ENCODE peak calls at places on chromosomes 16 and 17, in ten cellular contexts. W is sigmoid colon, Q is transverse colon, V is A549, C is stomach, H is GM12878, G is suprapubic skin, B is tibial nerve, M is K562, I is esophagus muscularis mucosa. D is an unnamed sample.

GRCh38 chr16:47057631-47057996 is 84.1 kb upstream of the DNAJA2 start:
- DNase-seq in W (peak; percentile 9), Q (no peak), V (no peak), C (no peak), H (no peak), G (peak; percentile 11), B (no peak), M (no peak), I (no peak), D (peak; percentile 8)

GRCh38 chr16:15518412-15519351 is 84.3 kb downstream of the BMERB1 start:
- DNase-seq in W (peak; percentile 72), Q (no peak), V (peak; percentile 88), C (no peak), H (no peak), G (no peak), B (peak; percentile 22), M (no peak), I (peak; percentile 95), D (peak; percentile 71)

GRCh38 chr16:919658-920631 is 50.8 kb downstream of the LMF1 start:
- DNase-seq in W (peak; percentile 77), Q (no peak), V (no peak), C (no peak), H (no peak), G (no peak), B (no peak), M (no peak), I (no peak), D (no peak)

GRCh38 chr17:55451203-55451641 is 29.6 kb upstream of the MMD start:
- DNase-seq in W (no peak), Q (no peak), V (peak; percentile 81), C (no peak), H (no peak), G (no peak), B (no peak), M (peak; percentile 81), I (no peak), D (no peak)

GRCh38 chr16:894136-894535 is 76.6 kb downstream of the LMF1 start:
- DNase-seq in W (no peak), Q (no peak), V (no peak), C (no peak), H (no peak), G (peak; percentile 78), B (no peak), M (no peak), I (no peak), D (no peak)

GRCh38 chr16:31135535-31136286 is at the start of gene PRSS8:
- DNase-seq in W (no peak), Q (peak; percentile 94), V (no peak), C (peak; percentile 96), H (no peak), G (no peak), B (no peak), M (peak; percentile 82), I (no peak), D (no peak)

GRCh38 chr16:58299757-58300349 is 5.0 kb upstream of the PRSS54 start:
- DNase-seq in W (no peak), Q (peak; percentile 22), V (peak; percentile 12), C (peak; percentile 32), H (no peak), G (no peak), B (no peak), M (peak; percentile 48), I (no peak), D (no peak)

GRCh38 chr16:81551141-81551808 is 106.7 kb downstream of the CMIP start:
- DNase-seq in W (no peak), Q (no peak), V (no peak), C (no peak), H (peak; percentile 9), G (no peak), B (no peak), M (peak; percentile 38), I (no peak), D (no peak)

GRCh38 chr17:17391575-17392370 is 85.0 kb upstream of the MED9 start:
- DNase-seq in W (no peak), Q (peak; percentile 42), V (peak; percentile 51), C (no peak), H (peak; percentile 37), G (no peak), B (no peak), M (no peak), I (no peak), D (no peak)

GRCh38 chr16:4957720-4958509 is at the start of gene SEC14L5:
- DNase-seq in W (peak; percentile 98), Q (peak; percentile 98), V (peak; percentile 99), C (peak; percentile 99), H (peak; percentile 55), G (peak; percentile 98), B (peak; percentile 98), M (peak; percentile 100), I (peak; percentile 99), D (peak; percentile 99)
- TF ChIP-seq POLR2A in W (no peak), Q (peak; percentile 88), V (no peak), C (no peak), H (no peak), G (no peak), B (peak; percentile 49), M (no peak), I (no peak), D (no peak)

GRCh38 chr17:45675012-45675411 is 109.1 kb upstream of the CRHR1 start:
- DNase-seq in W (no peak), Q (no peak), V (no peak), C (no peak), H (no peak), G (no peak), B (no peak), M (no peak), I (no peak), D (no peak)

GRCh38 chr17:45676695-45677094 is 107.4 kb upstream of the CRHR1 start:
- DNase-seq in W (no peak), Q (no peak), V (no peak), C (no peak), H (no peak), G (no peak), B (no peak), M (no peak), I (no peak), D (no peak)

GRCh38 chr17:45672792-45673191 is 111.3 kb upstream of the CRHR1 start:
- DNase-seq in W (no peak), Q (no peak), V (no peak), C (no peak), H (no peak), G (no peak), B (no peak), M (no peak), I (no peak), D (no peak)

GRCh38 chr17:45677770-45678169 is 106.3 kb upstream of the CRHR1 start:
- DNase-seq in W (no peak), Q (no peak), V (peak; percentile 29), C (no peak), H (no peak), G (no peak), B (no peak), M (no peak), I (no peak), D (no peak)

GRCh38 chr17:45675892-45676291 is 108.2 kb upstream of the CRHR1 start:
- DNase-seq in W (no peak), Q (no peak), V (no peak), C (no peak), H (no peak), G (no peak), B (no peak), M (no peak), I (no peak), D (no peak)
- TF ChIP-seq EP300 in W (no peak), Q (no peak), V (no peak), C (no peak), H (no peak), G (no peak), B (no peak), M (no peak), I (no peak), D (no peak)

GRCh38 chr16:74700206-74701040 is at the start of gene MLKL:
- DNase-seq in W (peak; percentile 82), Q (peak; percentile 70), V (peak; percentile 66), C (peak; percentile 65), H (peak; percentile 11), G (peak; percentile 76), B (peak; percentile 35), M (peak; percentile 43), I (no peak), D (no peak)

GRCh38 chr16:74691093-74691855 is 9.4 kb downstream of the MLKL start:
- DNase-seq in W (no peak), Q (no peak), V (no peak), C (no peak), H (no peak), G (no peak), B (no peak), M (no peak), I (no peak), D (no peak)

GRCh38 chr16:74699666-74700065 is 996 bp downstream of the MLKL start:
- DNase-seq in W (no peak), Q (peak; percentile 35), V (peak; percentile 18), C (no peak), H (no peak), G (no peak), B (no peak), M (no peak), I (no peak), D (no peak)

GRCh38 chr16:74698220-74698619 is 2.4 kb downstream of the MLKL start:
- DNase-seq in W (no peak), Q (no peak), V (no peak), C (no peak), H (peak; percentile 45), G (no peak), B (no peak), M (no peak), I (no peak), D (no peak)

DNA sequence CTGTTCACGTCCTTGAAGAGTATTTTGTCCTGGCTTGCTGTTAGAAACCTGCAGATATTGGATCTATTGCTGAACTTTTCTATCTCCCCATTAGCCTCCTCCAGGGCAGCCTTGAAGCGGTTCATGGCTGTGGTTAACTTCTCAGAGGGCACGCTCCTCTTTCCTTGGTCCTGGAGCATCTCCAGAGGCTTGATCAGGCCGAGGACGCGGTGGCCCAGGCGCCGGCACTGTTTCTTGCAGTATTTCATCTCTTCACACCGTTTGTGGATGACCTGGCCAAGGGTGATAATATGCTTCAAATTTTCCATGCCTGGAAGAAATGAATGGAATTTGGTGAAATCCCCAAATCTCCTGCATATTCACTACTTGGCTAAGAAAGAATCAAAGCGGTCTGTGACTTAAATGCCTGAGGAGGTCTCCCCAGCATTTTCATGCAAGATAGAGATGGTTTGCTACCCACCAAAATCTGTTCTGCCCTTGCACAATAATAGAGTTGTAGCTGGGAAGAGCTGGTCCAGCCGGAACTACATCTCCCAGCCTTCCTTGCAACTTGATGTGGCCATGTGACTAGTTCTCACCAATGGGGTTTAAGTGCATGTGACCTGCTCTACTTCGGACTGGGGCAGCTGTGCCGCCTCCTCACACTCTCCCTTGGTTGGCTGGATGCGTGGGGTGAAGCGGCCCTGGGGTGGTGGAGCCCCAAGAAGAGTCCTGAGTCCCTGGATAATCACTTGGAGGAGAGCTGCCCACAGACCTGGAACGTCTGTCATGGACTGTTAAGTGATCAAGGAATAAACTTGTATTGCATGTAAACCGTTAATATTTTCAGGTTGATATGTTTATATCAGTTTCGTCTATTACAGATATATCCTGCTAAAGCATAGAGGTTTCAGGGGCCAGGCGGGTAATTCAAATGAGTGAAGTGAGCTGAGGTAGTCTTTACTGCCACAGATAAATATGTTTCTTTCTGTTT is 4.9 kb downstream of the MLKL start:
- DNase-seq in W (peak; percentile 93), Q (peak; percentile 81), V (peak; percentile 93), C (peak; percentile 80), H (peak; percentile 72), G (peak; percentile 84), B (peak; percentile 94), M (peak; percentile 95), I (peak; percentile 94), D (peak; percentile 77)
- TF ChIP-seq POLR2A in W (no peak), Q (no peak), V (peak; percentile 61), C (no peak), H (peak; percentile 59), G (no peak), B (peak; percentile 33), M (peak; percentile 78), I (no peak), D (no peak)

GRCh38 chr17:6020376-6021010 is 49.7 kb upstream of the WSCD1 start:
- DNase-seq in W (no peak), Q (no peak), V (no peak), C (no peak), H (no peak), G (no peak), B (no peak), M (no peak), I (no peak), D (no peak)
- TF ChIP-seq EP300 in W (no peak), Q (no peak), V (no peak), C (no peak), H (no peak), G (no peak), B (no peak), M (no peak), I (no peak), D (no peak)